ENCODE peak calls at places on chromosomes 13 and 19, in nine cellular contexts. U is CD8-positive, alpha-beta T cell; N is GM12878; Z is cardiac muscle cell; K is uterus; W is fibroblast of lung; X is left ventricle myocardium inferior; F is pancreas; T is GM23338. E is an unnamed sample.

GRCh38 chr13:26964278-26965057 is 203.9 kb upstream of the GPR12 start:
- DNase-seq in X (no peak), F (peak), T (peak), K (no peak), U (no peak), Z (peak), W (peak), N (no peak), E (no peak)

GRCh38 chr13:21225841-21226581 is 49.6 kb downstream of the MRPL57 start:
- DNase-seq in F (no peak), K (no peak), T (no peak), N (no peak), X (no peak), Z (no peak), W (no peak), U (no peak), E (no peak)

GRCh38 chr13:76888421-76888820 is 2.2 kb upstream of the KCTD12 start:
- DNase-seq in T (no peak), U (no peak), N (no peak), Z (peak), W (no peak), F (no peak), K (no peak), X (no peak), E (no peak)

GRCh38 chr13:32737111-32737571 is 150.9 kb downstream of the PDS5B start:
- DNase-seq in Z (no peak), K (no peak), F (no peak), U (no peak), W (peak), X (no peak), T (no peak), N (peak), E (no peak)

GRCh38 chr19:47283405-47284059 is 8.8 kb downstream of the INAFM1 start:
- DNase-seq in X (no peak), U (no peak), N (no peak), F (no peak), Z (no peak), T (no peak), K (no peak), W (no peak), E (no peak)

GRCh38 chr19:39996218-39996810 is 546 bp upstream of the ZNF546 start:
- DNase-seq in K (no peak), Z (peak), U (no peak), F (no peak), X (no peak), W (peak), T (no peak), N (peak), E (no peak)

GRCh38 chr19:46495789-46496099 is at the start of gene PNMA8B:
- DNase-seq in Z (peak), U (no peak), T (peak), K (peak), X (peak), N (no peak), W (peak), F (peak), E (no peak)

GRCh38 chr13:112893570-112894422 is 75.2 kb upstream of the MCF2L start:
- DNase-seq in W (no peak), T (peak), F (peak), X (no peak), Z (peak), U (no peak), K (no peak), N (no peak), E (no peak)

GRCh38 chr19:45995715-45996385 is 583 bp downstream of the CCDC61 start:
- DNase-seq in K (no peak), T (no peak), U (no peak), F (no peak), W (peak), N (no peak), Z (no peak), X (no peak), E (no peak)

DNA sequence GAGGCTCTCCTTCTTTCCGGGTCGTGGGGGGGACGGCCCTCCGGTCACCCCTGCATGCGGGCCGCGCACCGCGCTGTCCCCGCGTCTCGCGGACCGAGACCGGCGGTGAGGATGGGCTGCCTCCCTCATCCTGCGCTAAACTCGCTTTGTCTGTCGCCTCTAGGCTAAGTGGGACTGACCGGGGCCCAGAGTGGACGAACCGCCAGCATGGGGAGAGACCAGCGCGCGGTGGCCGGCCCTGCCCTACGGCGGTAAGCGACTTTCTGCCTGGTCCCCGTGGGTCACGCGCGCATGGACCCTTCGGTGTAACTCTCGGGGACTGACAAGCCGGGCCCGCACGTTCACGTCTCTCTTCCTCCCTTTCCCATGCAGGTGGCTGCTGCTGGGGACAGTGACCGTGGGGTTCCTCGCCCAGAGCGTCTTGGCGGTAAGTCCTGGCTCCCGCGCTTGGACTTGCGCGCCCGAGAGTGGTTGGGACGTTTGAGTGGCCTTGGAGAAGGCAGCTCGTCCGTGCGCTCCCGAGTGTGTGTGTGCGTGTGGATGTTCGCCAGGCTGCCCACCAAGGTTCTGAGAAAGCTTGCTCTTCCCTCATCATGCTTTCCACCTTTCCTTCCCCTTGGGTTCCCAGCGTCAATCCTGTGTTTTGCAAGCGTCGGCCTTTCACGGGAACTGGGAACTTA is 753 bp downstream of the COL4A2 start:
- DNase-seq in F (no peak), K (no peak), W (peak), Z (peak), N (no peak), X (no peak), T (peak), U (no peak), E (no peak)
- H3K27ac ChIP-seq in F (peak), K (peak), W (peak), Z (peak), N (no peak), X (peak), T (no peak), U (no peak), E (peak)

GRCh38 chr19:10701955-10702307 is 692 bp downstream of the QTRT1 start:
- DNase-seq in W (no peak), K (no peak), F (no peak), U (peak), T (peak), X (no peak), Z (peak), N (no peak), E (no peak)
- TF ChIP-seq CTCF in W (no peak), K (no peak), F (no peak), U (no peak), T (peak), X (no peak), Z (no peak), N (peak), E (no peak)

DNA sequence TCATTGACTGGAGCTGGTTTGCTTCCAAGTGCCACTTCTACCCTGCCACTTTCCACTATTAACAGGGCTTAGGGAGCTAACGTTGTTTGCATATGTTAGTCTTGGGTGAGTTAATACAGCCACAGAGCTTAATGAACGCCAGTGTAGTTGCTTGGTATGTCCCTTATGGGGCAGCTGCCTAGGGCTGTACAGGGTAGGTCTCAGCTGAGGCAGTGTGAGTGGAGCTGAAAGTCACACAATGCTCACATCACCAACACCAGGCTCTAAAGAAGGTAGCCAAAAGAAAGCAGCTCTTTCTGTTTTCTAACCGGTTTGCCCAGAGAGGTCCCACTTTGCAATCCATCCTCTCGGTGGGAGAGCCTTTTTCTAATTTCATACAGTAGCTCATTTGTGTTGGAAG is 186.2 kb downstream of the RGCC start:
- DNase-seq in Z (no peak), F (no peak), U (no peak), K (no peak), T (no peak), W (no peak), X (no peak), N (no peak), E (no peak)
- H3K27ac ChIP-seq in Z (no peak), F (no peak), U (no peak), K (no peak), T (no peak), W (no peak), X (peak), N (no peak), E (no peak)

GRCh38 chr13:99617474-99618255 is 116.4 kb downstream of the TM9SF2 start:
- DNase-seq in N (no peak), U (no peak), X (no peak), T (peak), K (peak), F (no peak), Z (peak), W (peak), E (no peak)
- TF ChIP-seq CTCF in N (peak), U (peak), X (peak), T (peak), K (peak), F (no peak), Z (peak), W (peak), E (peak)

GRCh38 chr13:110497003-110497402 is 64.5 kb downstream of the RAB20 start:
- DNase-seq in X (no peak), F (no peak), N (no peak), T (no peak), K (no peak), Z (no peak), W (no peak), U (no peak), E (no peak)
- H3K27ac ChIP-seq in X (no peak), F (no peak), N (no peak), T (no peak), K (no peak), Z (no peak), W (no peak), U (no peak), E (no peak)

DNA sequence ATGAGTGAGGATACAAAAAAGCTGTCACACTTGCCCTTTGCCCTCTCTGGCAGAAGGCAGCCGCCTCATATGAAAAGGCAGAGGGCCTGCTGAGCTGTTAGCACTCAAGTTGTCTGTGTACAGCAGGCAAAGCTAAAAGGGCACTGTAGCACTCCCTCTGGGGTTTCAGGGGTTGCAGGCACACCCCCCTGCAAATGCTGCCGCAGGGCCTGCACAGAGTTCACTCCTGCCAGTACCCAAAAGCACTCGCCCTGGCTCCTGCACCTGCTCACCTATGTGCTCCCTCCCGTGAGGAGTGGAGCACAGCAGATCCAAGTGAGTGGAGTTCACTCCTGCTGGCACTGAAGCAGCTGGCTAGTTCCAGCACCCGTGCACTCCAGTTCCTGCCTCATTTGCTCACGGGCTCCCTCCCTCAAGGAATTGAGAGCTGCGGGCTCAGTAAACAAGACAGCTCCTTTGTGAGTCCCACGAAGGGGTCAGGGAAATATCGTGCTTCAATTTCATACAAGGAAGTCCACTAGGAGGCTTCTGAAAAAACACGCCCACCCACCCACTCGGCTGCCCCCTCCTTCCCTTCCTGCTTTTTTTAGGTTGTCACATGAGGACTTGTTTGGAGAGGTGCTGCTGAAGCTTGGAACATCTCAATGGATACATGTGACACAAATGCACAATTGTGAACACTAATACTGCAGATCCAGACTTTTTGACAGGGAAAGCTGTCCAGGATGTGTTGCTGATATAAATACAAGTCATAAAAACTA is 9.9 kb upstream of the RCBTB2 start:
- DNase-seq in Z (peak), F (peak), N (no peak), U (no peak), K (peak), W (peak), T (peak), X (peak), E (no peak)
- TF ChIP-seq CTCF in Z (peak), F (no peak), N (no peak), U (no peak), K (no peak), W (peak), T (no peak), X (peak), E (no peak)

DNA sequence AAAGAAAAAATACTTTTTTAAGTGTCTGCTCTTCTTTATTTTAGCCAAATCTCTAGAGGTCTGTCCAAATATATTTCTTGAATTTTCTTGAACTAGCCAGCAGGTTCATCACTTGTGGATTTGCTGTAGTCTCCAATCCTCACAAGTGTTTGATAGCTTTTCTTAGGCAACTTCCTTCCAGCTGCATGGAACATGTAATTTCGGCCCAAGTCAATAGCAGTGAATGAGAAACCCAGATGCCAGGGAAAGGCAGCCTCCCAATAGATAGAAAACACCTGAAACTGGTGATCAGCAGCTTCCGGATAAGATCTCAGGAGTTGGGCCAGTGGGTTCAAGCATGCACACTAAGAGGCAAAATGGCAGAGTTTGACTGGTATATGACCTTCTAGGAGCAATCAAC is 15.5 kb upstream of the RNASEH2B start:
- DNase-seq in Z (no peak), U (no peak), K (no peak), F (no peak), X (no peak), T (peak), N (no peak), W (no peak), E (no peak)
- H3K27ac ChIP-seq in Z (no peak), U (no peak), K (peak), F (no peak), X (no peak), T (peak), N (peak), W (no peak), E (no peak)

GRCh38 chr13:52652170-52652979 is at the start of gene SUGT1:
- DNase-seq in U (peak), K (peak), T (peak), X (peak), N (peak), W (peak), F (peak), Z (peak), E (peak)

GRCh38 chr13:52650731-52651130 is 1.9 kb upstream of the SUGT1 start:
- DNase-seq in Z (no peak), N (no peak), U (no peak), K (no peak), F (no peak), X (no peak), T (no peak), W (no peak), E (no peak)

GRCh38 chr13:52646967-52647366 is 4.7 kb downstream of the HNRNPA1L2 start:
- DNase-seq in N (no peak), T (no peak), F (no peak), K (no peak), W (no peak), U (no peak), Z (no peak), X (no peak), E (no peak)

GRCh38 chr13:52651880-52652169 is 811 bp upstream of the SUGT1 start:
- DNase-seq in U (no peak), W (no peak), F (no peak), T (no peak), X (no peak), K (no peak), N (no peak), Z (no peak), E (no peak)

DNA sequence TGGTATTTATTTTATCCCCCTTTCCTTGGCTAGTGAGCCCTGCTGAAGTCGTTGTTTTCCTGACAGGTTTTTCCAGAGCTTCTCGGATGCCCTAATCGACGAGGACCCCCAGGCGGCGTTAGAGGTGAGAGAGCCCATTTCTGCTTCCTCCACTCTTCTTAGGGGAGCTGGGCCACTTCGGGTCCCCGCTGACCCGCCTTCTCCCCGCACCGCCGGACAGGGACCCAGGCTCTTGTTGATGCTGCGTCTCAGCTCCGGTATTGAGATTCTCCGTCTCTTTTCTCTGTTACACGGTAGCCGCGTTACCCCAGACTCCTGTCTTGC is 306 bp downstream of the SUGT1 start:
- DNase-seq in U (no peak), F (no peak), K (no peak), T (no peak), X (no peak), W (no peak), Z (no peak), N (no peak), E (no peak)
- TF ChIP-seq CTCF in U (peak), F (no peak), K (no peak), T (no peak), X (peak), W (no peak), Z (no peak), N (no peak), E (no peak)

DNA sequence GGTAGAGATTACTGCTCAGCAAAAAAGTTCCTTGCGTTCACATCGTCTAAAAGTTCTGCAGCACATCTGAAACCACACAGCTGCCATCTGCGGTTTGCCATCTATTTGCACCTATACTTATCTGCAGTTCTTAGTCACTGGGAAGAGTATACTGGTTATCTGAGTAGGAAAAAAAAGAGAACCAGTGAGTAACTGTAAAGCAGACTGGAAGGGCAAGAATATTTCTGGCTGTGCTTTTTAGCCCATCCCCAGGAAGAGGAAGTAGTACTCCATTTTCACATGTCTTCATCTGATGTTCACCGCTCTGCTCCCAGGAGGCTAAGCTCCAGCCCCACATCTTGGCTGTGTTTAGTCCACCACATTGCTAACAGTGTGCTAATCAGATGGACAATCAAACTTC is 35.6 kb downstream of the EFNB2 start:
- DNase-seq in X (no peak), F (no peak), U (no peak), W (peak), N (peak), Z (no peak), K (no peak), T (no peak), E (no peak)
- H3K27ac ChIP-seq in X (peak), F (no peak), U (no peak), W (no peak), N (no peak), Z (no peak), K (no peak), T (no peak), E (no peak)

GRCh38 chr13:75566658-75567057 is 17.1 kb downstream of the UCHL3 start:
- DNase-seq in Z (no peak), U (no peak), F (no peak), T (peak), X (no peak), W (peak), N (no peak), K (no peak), E (no peak)
- TF ChIP-seq CTCF in Z (peak), U (no peak), F (no peak), T (no peak), X (peak), W (peak), N (peak), K (no peak), E (no peak)